ENCODE peak calls at places on chromosomes 3 and 15, in nine cellular contexts. One of them, this sample, is unnamed.

GRCh38 chr3:17111556-17111955 is 226.8 kb downstream of the PLCL2 start:
- DNase-seq in right cardiac atrium: no peak
- DNase-seq in cerebellum: no peak
- DNase-seq in left ventricle myocardium superior: no peak
- DNase-seq in lower lobe of right lung: no peak
- DNase-seq in HEK293T: no peak
- DNase-seq in activated naive CD4-positive, alpha-beta T cell treated with anti-CD3 and anti-CD28 coated beads, Interleukin-2, amount 10 ng/mL, durations not matched to agents 7 days and 5 days: no peak
- DNase-seq in foreskin fibroblast: peak
- DNase-seq in H54: no peak
- DNase-seq in this sample: no peak

GRCh38 chr15:40328176-40328575 is 4.7 kb downstream of the INAFM2 start:
- DNase-seq in lower lobe of right lung: no peak
- DNase-seq in foreskin fibroblast: no peak
- DNase-seq in right cardiac atrium: no peak
- DNase-seq in cerebellum: no peak
- DNase-seq in left ventricle myocardium superior: no peak
- DNase-seq in activated naive CD4-positive, alpha-beta T cell treated with anti-CD3 and anti-CD28 coated beads, Interleukin-2, amount 10 ng/mL, durations not matched to agents 7 days and 5 days: no peak
- DNase-seq in H54: no peak
- DNase-seq in HEK293T: no peak
- DNase-seq in this sample: no peak

GRCh38 chr3:159992601-159993000 is 4.0 kb downstream of the IL12A start:
- DNase-seq in H54: no peak
- DNase-seq in right cardiac atrium: no peak
- DNase-seq in foreskin fibroblast: no peak
- DNase-seq in activated naive CD4-positive, alpha-beta T cell treated with anti-CD3 and anti-CD28 coated beads, Interleukin-2, amount 10 ng/mL, durations not matched to agents 7 days and 5 days: no peak
- DNase-seq in lower lobe of right lung: no peak
- DNase-seq in HEK293T: no peak
- DNase-seq in left ventricle myocardium superior: no peak
- DNase-seq in cerebellum: no peak
- DNase-seq in this sample: no peak

GRCh38 chr15:47616876-47617275 is 100.4 kb upstream of the SEMA6D start:
- DNase-seq in cerebellum: no peak
- DNase-seq in lower lobe of right lung: no peak
- DNase-seq in activated naive CD4-positive, alpha-beta T cell treated with anti-CD3 and anti-CD28 coated beads, Interleukin-2, amount 10 ng/mL, durations not matched to agents 7 days and 5 days: no peak
- DNase-seq in HEK293T: no peak
- DNase-seq in foreskin fibroblast: no peak
- DNase-seq in right cardiac atrium: no peak
- DNase-seq in left ventricle myocardium superior: no peak
- DNase-seq in H54: no peak
- DNase-seq in this sample: no peak

GRCh38 chr15:64247906-64248541 is 85.2 kb upstream of the PPIB start:
- DNase-seq in foreskin fibroblast: peak
- DNase-seq in activated naive CD4-positive, alpha-beta T cell treated with anti-CD3 and anti-CD28 coated beads, Interleukin-2, amount 10 ng/mL, durations not matched to agents 7 days and 5 days: no peak
- DNase-seq in H54: peak
- DNase-seq in lower lobe of right lung: no peak
- DNase-seq in left ventricle myocardium superior: no peak
- DNase-seq in right cardiac atrium: no peak
- DNase-seq in HEK293T: peak
- DNase-seq in cerebellum: no peak
- DNase-seq in this sample: peak

GRCh38 chr3:109927161-109927560 is 589.8 kb upstream of the DPPA4 start:
- DNase-seq in foreskin fibroblast: peak
- DNase-seq in cerebellum: no peak
- DNase-seq in lower lobe of right lung: no peak
- DNase-seq in HEK293T: no peak
- DNase-seq in activated naive CD4-positive, alpha-beta T cell treated with anti-CD3 and anti-CD28 coated beads, Interleukin-2, amount 10 ng/mL, durations not matched to agents 7 days and 5 days: no peak
- DNase-seq in H54: peak
- DNase-seq in right cardiac atrium: no peak
- DNase-seq in left ventricle myocardium superior: no peak
- DNase-seq in this sample: peak

GRCh38 chr3:188286087-188286513 is 132.1 kb downstream of the LPP start:
- DNase-seq in activated naive CD4-positive, alpha-beta T cell treated with anti-CD3 and anti-CD28 coated beads, Interleukin-2, amount 10 ng/mL, durations not matched to agents 7 days and 5 days: no peak
- DNase-seq in left ventricle myocardium superior: no peak
- DNase-seq in H54: peak
- DNase-seq in foreskin fibroblast: peak
- DNase-seq in cerebellum: no peak
- DNase-seq in lower lobe of right lung: no peak
- DNase-seq in HEK293T: no peak
- DNase-seq in right cardiac atrium: no peak
- DNase-seq in this sample: peak

GRCh38 chr15:64681424-64682024 is 93.9 kb downstream of the RBPMS2 start:
- DNase-seq in foreskin fibroblast: peak
- DNase-seq in H54: peak
- DNase-seq in cerebellum: peak
- DNase-seq in lower lobe of right lung: no peak
- DNase-seq in HEK293T: peak
- DNase-seq in left ventricle myocardium superior: no peak
- DNase-seq in right cardiac atrium: no peak
- DNase-seq in activated naive CD4-positive, alpha-beta T cell treated with anti-CD3 and anti-CD28 coated beads, Interleukin-2, amount 10 ng/mL, durations not matched to agents 7 days and 5 days: peak
- DNase-seq in this sample: peak

GRCh38 chr15:98881526-98882517 is 125.8 kb downstream of the PGPEP1L start:
- DNase-seq in foreskin fibroblast: peak
- DNase-seq in left ventricle myocardium superior: no peak
- DNase-seq in cerebellum: no peak
- DNase-seq in H54: no peak
- DNase-seq in lower lobe of right lung: no peak
- DNase-seq in right cardiac atrium: peak
- DNase-seq in activated naive CD4-positive, alpha-beta T cell treated with anti-CD3 and anti-CD28 coated beads, Interleukin-2, amount 10 ng/mL, durations not matched to agents 7 days and 5 days: peak
- DNase-seq in HEK293T: peak
- DNase-seq in this sample: no peak

GRCh38 chr3:121951291-121951690 is 57.1 kb downstream of the SLC15A2 start:
- DNase-seq in left ventricle myocardium superior: no peak
- DNase-seq in HEK293T: no peak
- DNase-seq in cerebellum: no peak
- DNase-seq in foreskin fibroblast: no peak
- DNase-seq in H54: no peak
- DNase-seq in lower lobe of right lung: no peak
- DNase-seq in right cardiac atrium: no peak
- DNase-seq in activated naive CD4-positive, alpha-beta T cell treated with anti-CD3 and anti-CD28 coated beads, Interleukin-2, amount 10 ng/mL, durations not matched to agents 7 days and 5 days: no peak
- DNase-seq in this sample: no peak

GRCh38 chr15:53746101-53746500 is 13.4 kb downstream of the WDR72 start:
- DNase-seq in foreskin fibroblast: no peak
- DNase-seq in lower lobe of right lung: no peak
- DNase-seq in cerebellum: no peak
- DNase-seq in left ventricle myocardium superior: no peak
- DNase-seq in H54: no peak
- DNase-seq in activated naive CD4-positive, alpha-beta T cell treated with anti-CD3 and anti-CD28 coated beads, Interleukin-2, amount 10 ng/mL, durations not matched to agents 7 days and 5 days: no peak
- DNase-seq in right cardiac atrium: no peak
- DNase-seq in HEK293T: no peak
- DNase-seq in this sample: no peak

GRCh38 chr15:50911001-50911400 is 2.5 kb downstream of the AP4E1 start:
- DNase-seq in left ventricle myocardium superior: no peak
- DNase-seq in cerebellum: no peak
- DNase-seq in HEK293T: no peak
- DNase-seq in lower lobe of right lung: no peak
- DNase-seq in H54: no peak
- DNase-seq in right cardiac atrium: no peak
- DNase-seq in foreskin fibroblast: peak
- DNase-seq in activated naive CD4-positive, alpha-beta T cell treated with anti-CD3 and anti-CD28 coated beads, Interleukin-2, amount 10 ng/mL, durations not matched to agents 7 days and 5 days: no peak
- DNase-seq in this sample: no peak

GRCh38 chr3:100896994-100897393 is 96.2 kb downstream of the ABI3BP start:
- DNase-seq in activated naive CD4-positive, alpha-beta T cell treated with anti-CD3 and anti-CD28 coated beads, Interleukin-2, amount 10 ng/mL, durations not matched to agents 7 days and 5 days: no peak
- DNase-seq in lower lobe of right lung: no peak
- DNase-seq in cerebellum: no peak
- DNase-seq in HEK293T: no peak
- DNase-seq in left ventricle myocardium superior: no peak
- DNase-seq in right cardiac atrium: no peak
- DNase-seq in H54: no peak
- DNase-seq in foreskin fibroblast: no peak
- DNase-seq in this sample: no peak

GRCh38 chr3:179660872-179661271 is 8.0 kb downstream of the USP13 start:
- DNase-seq in left ventricle myocardium superior: no peak
- DNase-seq in right cardiac atrium: no peak
- DNase-seq in foreskin fibroblast: no peak
- DNase-seq in H54: no peak
- DNase-seq in activated naive CD4-positive, alpha-beta T cell treated with anti-CD3 and anti-CD28 coated beads, Interleukin-2, amount 10 ng/mL, durations not matched to agents 7 days and 5 days: no peak
- DNase-seq in cerebellum: no peak
- DNase-seq in HEK293T: no peak
- DNase-seq in lower lobe of right lung: no peak
- DNase-seq in this sample: no peak